ENCODE peak calls at places on chromosomes 16 and 17, in nine cellular contexts. X is Panc1; O is ascending aorta; M is BE2C; Z is A549; B is natural killer cell; Q is cardiac muscle cell; E is CD8-positive, alpha-beta T cell; P is neural crest cell. I is an unnamed sample.
A peak's percentile ranks its signal among the peaks of the same experiment; 100 is the strongest.

GRCh38 chr16:50269061-50269705 is 2.8 kb downstream of the ADCY7 start:
- DNase-seq in M (no peak), Q (no peak), Z (no peak), X (no peak), E (no peak), B (no peak), P (no peak), O (no peak), I (peak; percentile 55)

GRCh38 chr16:87391324-87391949 is 699 bp upstream of the MAP1LC3B start:
- DNase-seq in E (no peak), O (peak; percentile 86), X (no peak), B (no peak), M (peak; percentile 61), P (peak; percentile 35), Z (peak; percentile 47), Q (peak; percentile 56), I (peak; percentile 92)

GRCh38 chr17:48605409-48605864 is 651 bp upstream of the HOXB6 start:
- DNase-seq in E (no peak), B (no peak), Z (no peak), Q (no peak), X (no peak), O (no peak), M (no peak), P (no peak), I (no peak)

GRCh38 chr16:57522960-57523359 is 13.4 kb downstream of the CCDC102A start:
- DNase-seq in Z (no peak), B (no peak), X (no peak), P (no peak), O (no peak), M (no peak), Q (no peak), E (no peak), I (no peak)

GRCh38 chr16:22206847-22207714 is 1.0 kb downstream of the EEF2K start:
- DNase-seq in P (no peak), O (peak; percentile 94), E (no peak), B (peak; percentile 44), Q (peak; percentile 46), M (peak; percentile 61), X (no peak), Z (peak; percentile 37), I (peak; percentile 91)

GRCh38 chr16:18803569-18804462 is 2.5 kb upstream of the ARL6IP1 start:
- DNase-seq in B (no peak), X (no peak), M (no peak), E (no peak), Z (no peak), Q (no peak), O (no peak), P (no peak), I (no peak)

GRCh38 chr17:76161619-76162222 is 20.7 kb upstream of the FOXJ1 start:
- DNase-seq in E (no peak), M (no peak), P (no peak), Z (no peak), Q (no peak), X (no peak), O (no peak), B (no peak), I (no peak)

GRCh38 chr17:19702231-19702641 is 14.1 kb downstream of the SLC47A2 start:
- DNase-seq in O (no peak), B (no peak), Z (no peak), X (no peak), P (no peak), M (no peak), E (no peak), Q (no peak), I (peak; percentile 52)

GRCh38 chr17:8753136-8753975 is 5.0 kb downstream of the SPDYE4 start:
- DNase-seq in M (no peak), O (no peak), E (no peak), B (no peak), X (no peak), Z (no peak), P (no peak), Q (no peak), I (no peak)

GRCh38 chr17:8755590-8756255 is 2.6 kb downstream of the SPDYE4 start:
- DNase-seq in M (no peak), P (no peak), Z (no peak), B (no peak), E (no peak), X (no peak), O (no peak), Q (no peak), I (no peak)

GRCh38 chr17:8754890-8755289 is 3.5 kb downstream of the SPDYE4 start:
- DNase-seq in E (no peak), B (no peak), X (no peak), P (no peak), O (no peak), M (no peak), Q (no peak), Z (no peak), I (no peak)

GRCh38 chr17:8757189-8757588 is 1.2 kb downstream of the SPDYE4 start:
- DNase-seq in Z (no peak), E (no peak), O (no peak), Q (no peak), X (no peak), P (no peak), B (no peak), M (no peak), I (no peak)

DNA sequence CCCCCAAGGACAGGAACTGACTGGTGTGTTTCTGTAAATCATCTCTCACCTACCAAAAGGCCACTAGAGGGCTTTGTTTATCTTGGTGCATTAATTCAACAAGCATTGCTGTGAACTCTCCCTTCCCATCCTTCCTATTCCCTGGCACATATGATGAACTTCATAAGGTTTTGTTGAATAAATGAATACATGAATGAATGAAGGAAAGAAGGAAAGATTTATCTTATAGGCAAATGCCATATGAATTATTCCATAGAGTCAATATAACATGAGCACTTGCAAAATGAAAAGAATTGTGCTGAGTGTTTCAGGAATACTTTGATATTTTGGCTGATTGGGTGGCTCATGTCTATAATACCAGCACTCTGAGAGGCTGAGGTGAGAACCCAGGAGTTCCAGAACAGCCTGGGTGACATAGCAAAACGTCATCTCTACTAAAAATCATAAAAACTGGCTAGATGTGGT is 4.3 kb downstream of the SPDYE4 start:
- DNase-seq in Q (no peak), P (no peak), M (no peak), Z (peak; percentile 64), X (peak; percentile 25), O (no peak), E (no peak), B (no peak), I (no peak)
- TF ChIP-seq CTCF in Q (peak; percentile 53), P (peak; percentile 59), M (peak; percentile 35), Z (peak; percentile 66), X (peak; percentile 76), O (no peak), E (no peak), B (no peak), I (no peak)

DNA sequence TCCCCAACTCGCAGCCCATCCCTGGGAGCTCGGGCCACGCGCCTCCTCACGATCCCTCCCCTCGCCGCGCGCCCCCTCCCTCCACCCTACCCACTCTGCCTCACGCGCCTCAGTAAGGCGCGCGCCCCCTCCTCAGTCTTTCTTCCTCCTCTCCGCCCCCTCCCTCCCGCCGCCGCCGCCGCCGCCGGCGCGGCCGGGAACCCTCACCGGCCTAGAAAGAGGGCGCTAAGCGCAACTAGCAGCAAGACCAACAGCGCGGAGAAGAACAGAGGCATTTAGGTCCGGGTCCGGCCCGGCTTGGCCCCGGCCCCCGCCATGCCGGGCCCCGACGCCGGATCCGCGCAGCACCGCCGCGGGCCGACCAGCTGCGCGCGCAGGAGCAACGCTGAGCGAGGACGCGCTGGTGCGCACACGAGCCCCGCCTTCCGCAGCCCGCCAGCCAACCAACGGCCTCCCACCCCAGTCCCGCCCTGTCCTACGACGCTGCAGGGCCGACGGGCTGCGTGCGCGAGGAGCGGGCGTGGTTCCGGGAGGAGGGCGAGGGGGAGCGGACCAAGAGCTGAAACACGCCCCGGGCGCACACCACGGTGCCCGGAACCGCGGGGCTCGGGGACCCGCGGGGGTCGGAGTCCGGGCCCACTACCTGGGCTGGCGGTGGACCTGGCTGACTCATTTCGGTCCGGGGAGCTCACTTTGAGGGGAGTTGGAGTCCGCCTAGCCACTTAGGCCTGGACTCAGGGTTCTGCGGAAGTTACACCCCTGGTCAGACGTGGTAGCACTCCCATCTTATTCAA is at the start of gene BLTP2:
- DNase-seq in X (peak; percentile 65), B (peak; percentile 90), E (peak; percentile 91), O (peak; percentile 97), Q (peak; percentile 97), M (peak; percentile 90), Z (peak; percentile 97), P (peak; percentile 81), I (peak; percentile 99)
- TF ChIP-seq CTCF in X (no peak), B (no peak), E (no peak), O (no peak), Q (no peak), M (no peak), Z (no peak), P (no peak), I (peak; percentile 22)

DNA sequence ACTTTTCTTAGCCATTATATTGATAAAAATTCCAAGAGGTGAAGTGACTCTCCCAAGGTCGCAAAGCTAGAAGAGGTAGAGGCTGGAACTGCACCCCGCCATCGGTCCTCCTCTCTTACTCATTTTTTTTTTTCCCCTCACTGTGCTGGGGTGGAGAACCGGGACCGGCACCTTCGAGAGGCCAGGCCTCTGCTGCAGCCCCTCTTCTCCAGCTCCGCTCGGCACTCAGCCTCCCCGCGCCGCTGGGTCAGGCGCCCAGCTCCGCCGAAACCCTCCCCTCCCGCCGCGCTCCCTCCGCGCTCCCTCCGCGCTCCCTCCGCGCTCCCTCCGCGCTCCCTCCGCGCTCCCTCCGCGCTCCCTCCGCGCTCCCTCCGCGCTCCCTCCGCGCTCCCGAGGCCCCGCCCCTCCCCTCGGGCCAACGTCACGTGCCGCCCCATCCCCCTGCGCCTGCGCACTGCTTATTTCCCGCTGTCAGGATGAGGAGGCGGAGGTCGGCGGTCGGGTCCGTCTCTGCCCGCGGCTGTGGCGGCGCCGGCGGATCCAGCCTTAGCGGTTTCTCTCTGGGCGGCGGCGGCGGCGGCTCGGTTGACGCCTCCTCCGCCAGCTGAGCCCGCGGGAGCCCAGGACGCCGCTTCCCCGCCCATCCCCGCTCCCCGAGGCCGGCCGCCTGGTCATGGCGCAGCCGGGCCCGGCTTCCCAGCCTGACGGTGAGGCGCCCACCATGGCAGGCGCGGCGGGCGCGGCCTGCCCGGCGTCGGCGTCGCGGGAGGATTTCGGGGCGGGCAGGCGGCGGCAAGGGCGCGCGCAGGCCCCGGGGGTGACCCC is at the start of gene RABEP1:
- DNase-seq in M (peak; percentile 89), B (peak; percentile 92), Z (peak; percentile 92), Q (peak; percentile 93), P (peak; percentile 94), E (peak; percentile 85), O (peak; percentile 91), X (no peak), I (peak; percentile 97)
- TF ChIP-seq CTCF in M (no peak), B (no peak), Z (no peak), Q (peak; percentile 14), P (peak; percentile 57), E (no peak), O (peak; percentile 10), X (no peak), I (peak; percentile 9)

DNA sequence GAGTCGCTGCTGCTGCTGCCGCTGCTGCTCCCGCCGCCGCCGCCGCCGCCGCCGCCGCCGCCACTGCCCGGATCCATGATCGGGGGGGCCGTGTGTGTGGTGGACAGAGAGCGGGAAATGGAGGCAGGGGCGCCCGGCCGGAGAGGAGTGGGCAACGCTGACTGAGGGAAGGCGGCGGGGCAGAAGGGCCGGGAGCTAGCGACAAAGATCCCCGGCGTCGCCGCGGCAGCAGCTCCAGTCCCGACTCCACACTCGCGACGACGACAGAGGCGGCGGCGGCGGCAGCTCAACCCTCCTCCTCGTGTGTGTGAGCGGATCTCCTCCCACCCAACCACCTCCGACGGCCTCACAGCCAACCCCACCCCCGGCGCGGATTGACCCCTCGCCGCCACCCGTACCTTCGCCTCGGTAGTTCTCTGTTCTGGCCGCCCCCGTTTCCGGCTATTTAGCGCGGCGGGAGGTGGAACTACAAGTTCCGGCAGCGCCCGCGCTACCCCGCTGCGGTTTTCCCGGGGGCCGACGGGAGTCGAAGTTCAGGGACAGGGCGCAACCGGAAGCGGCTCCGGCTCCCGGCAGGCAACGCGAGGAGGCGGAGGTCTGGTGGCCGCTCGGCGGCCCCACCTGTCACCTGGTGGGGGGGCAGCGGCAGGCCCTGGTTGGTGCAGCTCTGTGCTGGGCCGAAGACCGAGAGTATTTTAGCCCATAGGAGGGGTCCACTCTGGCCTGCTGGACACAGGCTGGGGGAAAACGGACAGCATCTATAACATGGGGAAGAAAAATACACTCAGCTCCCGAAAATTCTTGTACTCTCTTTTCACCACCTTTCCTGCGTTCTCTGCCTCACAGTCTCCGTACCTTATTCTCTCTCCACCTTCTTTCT is at the start of gene GSPT1:
- DNase-seq in P (peak; percentile 99), M (peak; percentile 99), Z (peak; percentile 99), E (peak; percentile 99), O (peak; percentile 100), Q (peak; percentile 99), X (peak; percentile 87), B (peak; percentile 98), I (peak; percentile 100)
- TF ChIP-seq CTCF in P (no peak), M (no peak), Z (no peak), E (no peak), O (no peak), Q (no peak), X (no peak), B (no peak), I (no peak)

I was measured in kidney.